ENCODE peak calls at places on chromosomes 13 and 19, in seven cellular contexts. One of them, this sample, is unnamed.

GRCh38 chr19:13089139-13089856 is 13.4 kb downstream of the LYL1 start:
- DNase-seq in kidney: no peak
- DNase-seq in dorsolateral prefrontal cortex: no peak
- DNase-seq in thoracic aorta: no peak
- DNase-seq in esophagus muscularis mucosa: no peak
- DNase-seq in body of pancreas: no peak
- DNase-seq in left ventricle myocardium inferior: no peak
- DNase-seq in this sample: no peak

GRCh38 chr19:41225238-41226052 is 6.4 kb downstream of the AXL start:
- DNase-seq in kidney: no peak
- DNase-seq in dorsolateral prefrontal cortex: no peak
- DNase-seq in thoracic aorta: peak
- DNase-seq in esophagus muscularis mucosa: peak
- DNase-seq in body of pancreas: peak
- DNase-seq in left ventricle myocardium inferior: peak
- DNase-seq in this sample: peak

GRCh38 chr19:3670258-3670795 is 29.9 kb downstream of the PIP5K1C start:
- DNase-seq in kidney: peak
- DNase-seq in dorsolateral prefrontal cortex: no peak
- DNase-seq in thoracic aorta: peak
- DNase-seq in esophagus muscularis mucosa: peak
- DNase-seq in body of pancreas: peak
- DNase-seq in left ventricle myocardium inferior: peak
- DNase-seq in this sample: no peak

GRCh38 chr19:38712161-38712748 is 32.0 kb downstream of the CAPN12 start:
- DNase-seq in kidney: no peak
- DNase-seq in dorsolateral prefrontal cortex: no peak
- DNase-seq in thoracic aorta: no peak
- DNase-seq in esophagus muscularis mucosa: no peak
- DNase-seq in body of pancreas: no peak
- DNase-seq in left ventricle myocardium inferior: no peak
- DNase-seq in this sample: no peak

GRCh38 chr13:76009491-76009890 is 373.4 kb downstream of the LMO7 start:
- DNase-seq in kidney: no peak
- DNase-seq in dorsolateral prefrontal cortex: no peak
- DNase-seq in thoracic aorta: no peak
- DNase-seq in esophagus muscularis mucosa: no peak
- DNase-seq in body of pancreas: peak
- DNase-seq in left ventricle myocardium inferior: no peak
- DNase-seq in this sample: no peak

GRCh38 chr13:112651750-112652511 is 37.9 kb upstream of the ATP11A start:
- DNase-seq in kidney: no peak
- DNase-seq in dorsolateral prefrontal cortex: no peak
- DNase-seq in thoracic aorta: no peak
- DNase-seq in esophagus muscularis mucosa: no peak
- DNase-seq in body of pancreas: peak
- DNase-seq in left ventricle myocardium inferior: no peak
- DNase-seq in this sample: no peak

GRCh38 chr19:362683-363082 is 18.1 kb upstream of the MIER2 start:
- DNase-seq in kidney: no peak
- DNase-seq in dorsolateral prefrontal cortex: no peak
- DNase-seq in thoracic aorta: no peak
- DNase-seq in esophagus muscularis mucosa: no peak
- DNase-seq in body of pancreas: no peak
- DNase-seq in left ventricle myocardium inferior: no peak
- DNase-seq in this sample: no peak

GRCh38 chr13:55062662-55063061 is 2034.0 kb downstream of the OLFM4 start:
- DNase-seq in kidney: no peak
- DNase-seq in dorsolateral prefrontal cortex: no peak
- DNase-seq in thoracic aorta: no peak
- DNase-seq in esophagus muscularis mucosa: no peak
- DNase-seq in body of pancreas: no peak
- DNase-seq in left ventricle myocardium inferior: no peak
- DNase-seq in this sample: no peak

GRCh38 chr13:26946675-26947342 is 186.2 kb upstream of the GPR12 start:
- DNase-seq in kidney: no peak
- DNase-seq in dorsolateral prefrontal cortex: no peak
- DNase-seq in thoracic aorta: no peak
- DNase-seq in esophagus muscularis mucosa: no peak
- DNase-seq in body of pancreas: peak
- DNase-seq in left ventricle myocardium inferior: no peak
- DNase-seq in this sample: no peak

GRCh38 chr19:28472111-28472510 is 740.8 kb downstream of the UQCRFS1 start:
- DNase-seq in kidney: no peak
- DNase-seq in dorsolateral prefrontal cortex: no peak
- DNase-seq in thoracic aorta: no peak
- DNase-seq in esophagus muscularis mucosa: no peak
- DNase-seq in body of pancreas: no peak
- DNase-seq in left ventricle myocardium inferior: no peak
- DNase-seq in this sample: no peak

GRCh38 chr13:98981596-98982195 is 3.8 kb upstream of the DOCK9 start:
- DNase-seq in kidney: no peak
- DNase-seq in dorsolateral prefrontal cortex: no peak
- DNase-seq in thoracic aorta: no peak
- DNase-seq in esophagus muscularis mucosa: no peak
- DNase-seq in body of pancreas: no peak
- DNase-seq in left ventricle myocardium inferior: no peak
- DNase-seq in this sample: no peak

GRCh38 chr13:100269837-100270236 is 180.9 kb downstream of the PCCA start:
- DNase-seq in kidney: peak
- DNase-seq in dorsolateral prefrontal cortex: peak
- DNase-seq in thoracic aorta: peak
- DNase-seq in esophagus muscularis mucosa: no peak
- DNase-seq in body of pancreas: peak
- DNase-seq in left ventricle myocardium inferior: peak
- DNase-seq in this sample: no peak

GRCh38 chr13:100573121-100573520 is 15.5 kb downstream of the GGACT start:
- DNase-seq in kidney: no peak
- DNase-seq in dorsolateral prefrontal cortex: peak
- DNase-seq in thoracic aorta: no peak
- DNase-seq in esophagus muscularis mucosa: no peak
- DNase-seq in body of pancreas: peak
- DNase-seq in left ventricle myocardium inferior: peak
- DNase-seq in this sample: peak

GRCh38 chr19:38385804-38386257 is 2.0 kb downstream of the GGN start:
- DNase-seq in kidney: no peak
- DNase-seq in dorsolateral prefrontal cortex: no peak
- DNase-seq in thoracic aorta: no peak
- DNase-seq in esophagus muscularis mucosa: no peak
- DNase-seq in body of pancreas: no peak
- DNase-seq in left ventricle myocardium inferior: no peak
- DNase-seq in this sample: no peak

GRCh38 chr13:110017379-110017778 is 231.0 kb upstream of the IRS2 start:
- DNase-seq in kidney: no peak
- DNase-seq in dorsolateral prefrontal cortex: no peak
- DNase-seq in thoracic aorta: no peak
- DNase-seq in esophagus muscularis mucosa: no peak
- DNase-seq in body of pancreas: peak
- DNase-seq in left ventricle myocardium inferior: no peak
- DNase-seq in this sample: no peak

GRCh38 chr19:55344444-55344843 is 4.8 kb downstream of the KMT5C start:
- DNase-seq in kidney: no peak
- DNase-seq in dorsolateral prefrontal cortex: peak
- DNase-seq in thoracic aorta: no peak
- DNase-seq in esophagus muscularis mucosa: no peak
- DNase-seq in body of pancreas: no peak
- DNase-seq in left ventricle myocardium inferior: no peak
- DNase-seq in this sample: no peak

GRCh38 chr13:100825551-100825950 is 151.0 kb upstream of the TMTC4 start:
- DNase-seq in kidney: no peak
- DNase-seq in dorsolateral prefrontal cortex: no peak
- DNase-seq in thoracic aorta: no peak
- DNase-seq in esophagus muscularis mucosa: no peak
- DNase-seq in body of pancreas: no peak
- DNase-seq in left ventricle myocardium inferior: no peak
- DNase-seq in this sample: no peak

GRCh38 chr19:33293255-33294057 is 8.9 kb downstream of the CEBPA start:
- DNase-seq in kidney: peak
- DNase-seq in dorsolateral prefrontal cortex: no peak
- DNase-seq in thoracic aorta: no peak
- DNase-seq in esophagus muscularis mucosa: no peak
- DNase-seq in body of pancreas: peak
- DNase-seq in left ventricle myocardium inferior: no peak
- DNase-seq in this sample: no peak

GRCh38 chr13:29361716-29362115 is 233.8 kb downstream of the SLC7A1 start:
- DNase-seq in kidney: no peak
- DNase-seq in dorsolateral prefrontal cortex: no peak
- DNase-seq in thoracic aorta: no peak
- DNase-seq in esophagus muscularis mucosa: peak
- DNase-seq in body of pancreas: no peak
- DNase-seq in left ventricle myocardium inferior: no peak
- DNase-seq in this sample: no peak

GRCh38 chr13:29362849-29363604 is 232.5 kb downstream of the SLC7A1 start:
- DNase-seq in kidney: no peak
- DNase-seq in dorsolateral prefrontal cortex: peak
- DNase-seq in thoracic aorta: no peak
- DNase-seq in esophagus muscularis mucosa: peak
- DNase-seq in body of pancreas: peak
- DNase-seq in left ventricle myocardium inferior: no peak
- DNase-seq in this sample: no peak

GRCh38 chr13:29359181-29359580 is 236.3 kb downstream of the SLC7A1 start:
- DNase-seq in kidney: no peak
- DNase-seq in dorsolateral prefrontal cortex: no peak
- DNase-seq in thoracic aorta: no peak
- DNase-seq in esophagus muscularis mucosa: peak
- DNase-seq in body of pancreas: no peak
- DNase-seq in left ventricle myocardium inferior: no peak
- DNase-seq in this sample: no peak
- H3K27ac ChIP-seq in kidney: no peak
- H3K27ac ChIP-seq in dorsolateral prefrontal cortex: no peak
- H3K27ac ChIP-seq in thoracic aorta: no peak
- H3K27ac ChIP-seq in esophagus muscularis mucosa: no peak
- H3K27ac ChIP-seq in body of pancreas: no peak
- H3K27ac ChIP-seq in left ventricle myocardium inferior: no peak
- H3K27ac ChIP-seq in this sample: no peak

DNA sequence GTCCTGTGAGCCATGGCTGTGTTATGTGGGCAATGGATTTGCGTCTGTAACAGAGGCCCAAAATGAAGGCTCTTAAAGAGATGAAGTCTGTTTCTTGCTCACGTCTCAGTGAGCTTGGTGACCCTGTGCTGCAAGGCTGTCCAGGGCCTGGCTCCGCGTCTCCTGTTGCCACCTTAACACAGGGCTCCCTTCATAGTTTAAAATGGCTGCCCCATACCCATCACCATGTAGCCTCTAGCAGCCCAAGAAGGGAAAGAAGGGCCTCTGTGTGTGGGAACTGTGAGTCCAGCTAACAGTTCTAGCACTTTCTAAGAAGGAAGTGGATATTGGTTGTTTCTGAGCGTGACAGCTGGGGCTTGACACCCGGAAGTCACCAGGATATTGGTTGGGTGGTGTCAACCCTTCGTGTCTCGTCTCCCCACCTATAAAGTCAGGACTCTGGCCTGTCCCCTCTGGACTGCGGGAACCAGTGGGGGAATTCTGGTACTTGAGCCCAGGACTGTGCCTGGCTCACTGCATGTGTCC is 20.9 kb downstream of the TMED1 start:
- DNase-seq in kidney: no peak
- DNase-seq in dorsolateral prefrontal cortex: no peak
- DNase-seq in thoracic aorta: no peak
- DNase-seq in esophagus muscularis mucosa: no peak
- DNase-seq in body of pancreas: no peak
- DNase-seq in left ventricle myocardium inferior: no peak
- DNase-seq in this sample: no peak
- H3K27ac ChIP-seq in kidney: no peak
- H3K27ac ChIP-seq in dorsolateral prefrontal cortex: no peak
- H3K27ac ChIP-seq in thoracic aorta: peak
- H3K27ac ChIP-seq in esophagus muscularis mucosa: no peak
- H3K27ac ChIP-seq in body of pancreas: no peak
- H3K27ac ChIP-seq in left ventricle myocardium inferior: no peak
- H3K27ac ChIP-seq in this sample: no peak

DNA sequence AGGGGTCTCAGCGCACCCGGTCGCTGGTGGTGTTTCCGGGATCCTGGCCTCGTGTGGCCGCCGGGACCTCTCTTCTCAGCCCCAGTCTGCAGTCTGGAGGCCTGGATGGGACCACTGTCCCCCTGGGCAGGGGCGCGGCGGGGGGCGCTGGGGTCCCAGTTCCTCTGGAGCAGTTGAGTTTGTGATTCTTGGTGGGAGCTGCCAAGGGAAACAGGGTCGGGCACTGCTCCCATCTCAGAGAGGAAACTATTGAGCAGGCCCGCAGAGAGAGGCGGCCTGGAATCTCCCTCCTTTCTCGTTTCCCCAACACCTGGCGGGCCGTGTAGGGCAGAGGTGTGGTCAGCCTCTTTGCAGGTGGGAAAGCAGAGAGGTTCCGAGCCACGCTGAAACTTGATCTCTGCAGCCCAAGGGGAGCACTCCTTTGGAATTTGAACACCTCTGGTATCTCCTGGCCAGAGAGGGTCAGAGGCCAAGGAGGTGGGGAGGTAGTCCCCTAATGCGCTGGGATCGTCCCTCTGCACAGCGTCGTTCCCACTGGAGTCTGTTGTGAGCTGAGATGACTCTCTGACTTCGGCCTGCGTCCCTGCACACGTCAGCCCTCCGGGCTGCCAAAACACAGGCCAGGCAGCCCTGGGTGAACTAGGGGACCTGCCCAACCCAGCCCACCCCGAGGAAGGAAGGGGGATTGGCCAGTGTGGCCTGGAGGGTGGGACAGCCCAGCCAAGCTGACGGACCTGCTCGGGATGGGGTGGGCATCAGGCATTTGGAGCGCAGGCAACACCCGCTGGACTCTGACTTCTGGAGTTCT is 769 bp downstream of the PLEKHF1 start:
- DNase-seq in kidney: peak
- DNase-seq in dorsolateral prefrontal cortex: no peak
- DNase-seq in thoracic aorta: no peak
- DNase-seq in esophagus muscularis mucosa: no peak
- DNase-seq in body of pancreas: peak
- DNase-seq in left ventricle myocardium inferior: peak
- DNase-seq in this sample: no peak
- H3K27ac ChIP-seq in kidney: peak
- H3K27ac ChIP-seq in dorsolateral prefrontal cortex: peak
- H3K27ac ChIP-seq in thoracic aorta: peak
- H3K27ac ChIP-seq in esophagus muscularis mucosa: peak
- H3K27ac ChIP-seq in body of pancreas: peak
- H3K27ac ChIP-seq in left ventricle myocardium inferior: peak
- H3K27ac ChIP-seq in this sample: peak

GRCh38 chr13:20175406-20175794 is 14.5 kb upstream of the GJA3 start:
- DNase-seq in kidney: no peak
- DNase-seq in dorsolateral prefrontal cortex: no peak
- DNase-seq in thoracic aorta: no peak
- DNase-seq in esophagus muscularis mucosa: no peak
- DNase-seq in body of pancreas: no peak
- DNase-seq in left ventricle myocardium inferior: no peak
- DNase-seq in this sample: no peak

GRCh38 chr13:20171364-20171763 is 10.5 kb upstream of the GJA3 start:
- DNase-seq in kidney: no peak
- DNase-seq in dorsolateral prefrontal cortex: no peak
- DNase-seq in thoracic aorta: no peak
- DNase-seq in esophagus muscularis mucosa: no peak
- DNase-seq in body of pancreas: no peak
- DNase-seq in left ventricle myocardium inferior: no peak
- DNase-seq in this sample: no peak

GRCh38 chr13:20170931-20171330 is 10.1 kb upstream of the GJA3 start:
- DNase-seq in kidney: no peak
- DNase-seq in dorsolateral prefrontal cortex: no peak
- DNase-seq in thoracic aorta: no peak
- DNase-seq in esophagus muscularis mucosa: no peak
- DNase-seq in body of pancreas: no peak
- DNase-seq in left ventricle myocardium inferior: no peak
- DNase-seq in this sample: no peak

GRCh38 chr13:20174656-20175405 is 14.0 kb upstream of the GJA3 start:
- DNase-seq in kidney: peak
- DNase-seq in dorsolateral prefrontal cortex: no peak
- DNase-seq in thoracic aorta: peak
- DNase-seq in esophagus muscularis mucosa: peak
- DNase-seq in body of pancreas: peak
- DNase-seq in left ventricle myocardium inferior: peak
- DNase-seq in this sample: no peak

GRCh38 chr13:20173121-20173746 is 12.4 kb upstream of the GJA3 start:
- DNase-seq in kidney: no peak
- DNase-seq in dorsolateral prefrontal cortex: no peak
- DNase-seq in thoracic aorta: no peak
- DNase-seq in esophagus muscularis mucosa: no peak
- DNase-seq in body of pancreas: no peak
- DNase-seq in left ventricle myocardium inferior: no peak
- DNase-seq in this sample: no peak
- H3K27ac ChIP-seq in kidney: no peak
- H3K27ac ChIP-seq in dorsolateral prefrontal cortex: no peak
- H3K27ac ChIP-seq in thoracic aorta: no peak
- H3K27ac ChIP-seq in esophagus muscularis mucosa: no peak
- H3K27ac ChIP-seq in body of pancreas: no peak
- H3K27ac ChIP-seq in left ventricle myocardium inferior: no peak
- H3K27ac ChIP-seq in this sample: no peak

This sample was measured in caudate nucleus.